ENCODE peak calls at places on chromosomes 4 and X, in seven cellular contexts. L, W, H, X, Y, M and O are unnamed samples.

GRCh38 chrX:106014119-106014775 is 24.3 kb downstream of the SERPINA7 start:
- DNase-seq in H (no peak), M (no peak), L (no peak), Y (no peak), W (no peak), X (no peak), O (no peak)

GRCh38 chr4:105990933-105991332 is 95.7 kb downstream of the NPNT start:
- DNase-seq in L (peak; percentile 30), M (no peak), W (peak; percentile 45), X (peak; percentile 59), H (peak; percentile 66), Y (no peak), O (peak; percentile 86)

GRCh38 chrX:71216446-71216845 is 6.6 kb upstream of the GJB1 start:
- DNase-seq in W (peak; percentile 32), Y (no peak), H (no peak), L (no peak), M (no peak), X (no peak), O (peak; percentile 9)

GRCh38 chrX:154902408-154902807 is 16.3 kb downstream of the F8A1 start:
- DNase-seq in M (no peak), W (no peak), Y (no peak), H (no peak), X (no peak), L (no peak), O (no peak)

GRCh38 chrX:48083212-48083611 is 11.8 kb upstream of the ZNF630 start:
- DNase-seq in W (peak; percentile 47), M (peak; percentile 51), L (peak; percentile 34), Y (peak; percentile 28), H (peak; percentile 29), X (peak; percentile 44), O (peak; percentile 52)

GRCh38 chr4:181685461-181685860 is 557.7 kb upstream of the TENM3 start:
- DNase-seq in Y (no peak), L (peak; percentile 82), M (no peak), W (no peak), X (no peak), H (peak; percentile 80), O (no peak)

GRCh38 chr4:48334236-48334635 is 7.1 kb upstream of the SLAIN2 start:
- DNase-seq in X (no peak), L (no peak), M (no peak), W (no peak), H (no peak), Y (no peak), O (no peak)

GRCh38 chrX:116198810-116199209 is 28.3 kb downstream of the AGTR2 start:
- DNase-seq in M (no peak), L (no peak), W (no peak), H (no peak), Y (no peak), X (no peak), O (no peak)

GRCh38 chrX:25013593-25014365 is 2.0 kb downstream of the ARX start:
- DNase-seq in Y (no peak), W (no peak), L (no peak), X (no peak), H (no peak), M (peak; percentile 67), O (no peak)

GRCh38 chrX:132367984-132368383 is 120.9 kb downstream of the MBNL3 start:
- DNase-seq in L (no peak), Y (no peak), M (no peak), X (no peak), H (no peak), W (no peak), O (no peak)

GRCh38 chr4:90121961-90122748 is 5.0 kb upstream of the CCSER1 start:
- DNase-seq in Y (no peak), H (peak; percentile 77), M (no peak), X (no peak), L (peak; percentile 3), W (no peak), O (peak; percentile 27)

GRCh38 chr4:79250887-79251286 is 75.0 kb downstream of the NAA11 start:
- DNase-seq in X (no peak), Y (no peak), W (no peak), L (no peak), M (no peak), H (no peak), O (no peak)

GRCh38 chr4:150593996-150594395 is 12.0 kb downstream of the MAB21L2 start:
- DNase-seq in H (peak; percentile 30), W (no peak), X (no peak), Y (no peak), L (peak; percentile 36), M (no peak), O (no peak)
- TF ChIP-seq CTCF in H (peak; percentile 26), W (no peak), X (no peak), Y (no peak), L (peak; percentile 31), M (no peak), O (no peak)

GRCh38 chrX:74925210-74926088 is at the start of gene NEXMIF:
- DNase-seq in Y (no peak), W (peak; percentile 20), X (no peak), M (peak; percentile 53), L (no peak), H (peak; percentile 11), O (peak; percentile 37)
- TF ChIP-seq CTCF in Y (no peak), W (no peak), X (peak; percentile 29), M (no peak), L (no peak), H (no peak), O (no peak)

DNA sequence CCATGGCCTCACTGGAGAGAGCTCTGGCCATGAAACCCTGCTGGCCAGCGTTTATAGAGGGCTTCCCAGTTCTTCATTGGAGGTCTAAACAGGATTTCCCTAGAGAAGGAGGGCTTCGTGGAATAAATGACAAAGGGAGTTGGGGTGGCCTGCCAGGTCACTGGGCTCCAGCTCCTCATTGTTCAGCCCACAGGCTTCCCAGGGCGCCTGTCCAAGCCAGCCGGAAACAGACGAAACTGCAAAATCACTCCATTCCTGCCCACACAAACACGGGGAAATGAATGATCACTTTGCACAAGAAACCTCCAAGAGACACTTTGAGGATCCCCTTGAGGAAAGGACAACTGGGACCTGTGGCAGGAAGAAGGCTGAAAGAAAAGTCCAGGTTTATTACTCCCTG is 189.7 kb downstream of the TSPAN5 start:
- DNase-seq in L (peak; percentile 58), M (no peak), W (no peak), Y (no peak), H (peak; percentile 85), X (no peak), O (no peak)
- TF ChIP-seq CTCF in L (no peak), M (no peak), W (no peak), Y (no peak), H (no peak), X (no peak), O (no peak)

GRCh38 chr4:183110244-183110643 is 11.2 kb downstream of the WWC2 start:
- DNase-seq in W (no peak), X (no peak), Y (no peak), L (no peak), H (no peak), M (no peak), O (no peak)

GRCh38 chr4:183105092-183105491 is 6.0 kb downstream of the WWC2 start:
- DNase-seq in Y (no peak), X (no peak), L (no peak), W (no peak), M (no peak), H (no peak), O (no peak)

GRCh38 chr4:183106839-183107238 is 7.8 kb downstream of the WWC2 start:
- DNase-seq in L (peak; percentile 41), H (no peak), W (no peak), M (no peak), X (no peak), Y (no peak), O (no peak)

GRCh38 chr4:183111452-183111885 is 12.4 kb downstream of the WWC2 start:
- DNase-seq in W (no peak), Y (no peak), M (no peak), L (no peak), X (no peak), H (no peak), O (no peak)

GRCh38 chr4:183107891-183108459 is 8.9 kb downstream of the WWC2 start:
- DNase-seq in H (no peak), Y (no peak), M (no peak), W (no peak), X (no peak), L (peak; percentile 62), O (no peak)
- TF ChIP-seq CTCF in H (no peak), Y (no peak), M (no peak), W (no peak), X (no peak), L (no peak), O (no peak)

GRCh38 chrX:67781132-67781531 is 237.3 kb downstream of the AR start:
- DNase-seq in Y (no peak), L (no peak), M (no peak), W (no peak), X (no peak), H (no peak), O (no peak)
- TF ChIP-seq CTCF in Y (no peak), L (no peak), M (no peak), W (no peak), X (no peak), H (peak; percentile 24), O (no peak)

DNA sequence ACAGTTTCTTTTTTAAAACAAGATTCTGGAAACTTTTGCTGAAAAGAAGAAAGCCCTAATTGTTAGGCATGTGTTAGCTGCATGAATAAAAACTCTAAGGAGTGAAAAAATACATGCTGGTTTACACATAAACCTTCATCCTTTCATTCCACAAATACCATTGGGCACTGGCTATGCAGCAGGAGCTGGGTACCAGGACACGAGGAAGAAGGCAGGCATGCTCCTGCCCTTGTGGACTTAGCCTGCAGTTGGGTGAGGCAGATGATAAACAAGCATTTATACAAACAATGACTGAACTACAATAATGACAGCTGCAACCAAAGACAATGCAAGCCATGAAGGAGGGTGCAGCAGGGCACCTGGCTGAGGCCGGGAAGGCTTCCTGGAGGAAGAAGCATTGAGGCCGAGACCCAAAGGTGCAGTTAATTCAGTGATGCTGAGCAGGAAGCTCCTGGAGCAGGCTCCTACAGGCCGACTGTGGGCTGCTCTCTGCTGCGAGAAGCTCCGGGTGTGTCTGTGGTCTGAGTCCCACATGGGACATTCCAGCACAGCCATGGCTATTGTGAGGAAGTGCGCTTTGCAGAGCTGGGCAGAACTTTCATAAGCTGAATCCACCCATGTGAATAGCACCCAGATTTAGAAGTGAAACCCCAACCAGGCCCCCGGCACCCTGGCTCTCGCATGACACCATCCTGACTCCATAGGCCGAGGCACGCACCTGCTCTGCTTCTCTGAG is 44.0 kb upstream of the MXD4 start:
- DNase-seq in M (no peak), W (peak; percentile 26), Y (no peak), X (no peak), H (no peak), L (no peak), O (no peak)
- TF ChIP-seq CTCF in M (no peak), W (no peak), Y (no peak), X (no peak), H (no peak), L (no peak), O (no peak)

DNA sequence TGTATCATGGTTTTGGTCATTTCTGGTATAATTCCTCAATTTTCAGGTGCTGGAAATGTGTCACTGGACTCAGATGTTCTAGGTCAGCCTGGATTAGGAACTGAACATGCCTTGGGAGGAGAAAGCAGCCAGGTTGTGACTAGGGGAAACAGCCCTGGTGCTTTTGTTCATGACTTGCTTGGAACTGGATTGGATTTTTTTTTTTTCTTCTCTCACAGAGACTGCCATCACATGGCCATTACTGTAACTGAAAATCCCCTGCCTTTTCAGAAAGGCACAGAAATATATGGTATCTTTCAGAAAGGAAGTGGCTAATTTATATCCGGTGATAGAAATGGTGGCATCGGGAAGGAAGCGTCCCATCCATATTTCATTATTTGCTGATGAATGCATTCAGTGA is 34.6 kb downstream of the SEPTIN11 start:
- DNase-seq in Y (no peak), W (no peak), X (no peak), L (peak; percentile 69), M (no peak), H (peak; percentile 59), O (no peak)
- TF ChIP-seq CTCF in Y (peak; percentile 41), W (no peak), X (peak; percentile 20), L (peak; percentile 50), M (no peak), H (peak; percentile 42), O (no peak)